ENCODE peak calls at places on chromosomes 2 and 18, in five cellular contexts. W is HepG2, B is SK-N-SH, A is K562, E is GM12878. T is an unnamed sample.

GRCh38 chr2:68831688-68832087 is 39.5 kb downstream of the BMP10 start:
- DNase-seq in W (no peak), E (no peak), A (no peak), B (no peak), T (no peak)

GRCh38 chr18:37628466-37629220 is 63.0 kb upstream of the CELF4 start:
- DNase-seq in E (no peak), B (no peak), W (no peak), A (no peak), T (no peak)

GRCh38 chr2:1618191-1618961 is 125.9 kb downstream of the PXDN start:
- DNase-seq in A (no peak), W (no peak), E (no peak), B (no peak), T (no peak)

GRCh38 chr2:169509230-169509917 is at the start of gene KLHL41:
- DNase-seq in E (no peak), W (no peak), A (no peak), B (no peak), T (peak)

GRCh38 chr2:26976242-26976641 is 5.8 kb downstream of the MAPRE3 start:
- DNase-seq in W (no peak), E (no peak), B (no peak), A (no peak), T (no peak)

GRCh38 chr2:30694286-30695055 is 112.8 kb downstream of the CAPN13 start:
- DNase-seq in A (no peak), W (no peak), B (no peak), E (no peak), T (no peak)

GRCh38 chr18:55105873-55106272 is 146.6 kb upstream of the CCDC68 start:
- DNase-seq in E (no peak), B (no peak), A (no peak), W (no peak), T (no peak)

GRCh38 chr2:98383166-98383565 is 36.9 kb downstream of the CNGA3 start:
- DNase-seq in B (peak), W (no peak), A (no peak), E (no peak), T (no peak)

GRCh38 chr2:223674998-223675609 is 72.9 kb upstream of the SCG2 start:
- DNase-seq in A (peak), B (peak), W (peak), E (no peak), T (peak)

GRCh38 chr18:78889250-78889649 is 90.4 kb upstream of the SALL3 start:
- DNase-seq in A (no peak), E (no peak), B (no peak), W (no peak), T (no peak)

GRCh38 chr2:219468410-219469185 is 30.1 kb upstream of the GMPPA start:
- DNase-seq in W (no peak), A (no peak), E (no peak), B (no peak), T (no peak)

GRCh38 chr2:98504386-98505109 is 59.9 kb downstream of the INPP4A start:
- DNase-seq in E (no peak), W (no peak), A (no peak), B (no peak), T (no peak)

GRCh38 chr2:776038-776437 is 98.8 kb upstream of the TMEM18 start:
- DNase-seq in A (no peak), E (no peak), W (no peak), B (no peak), T (no peak)

GRCh38 chr2:28975671-28976070 is 5.4 kb upstream of the TOGARAM2 start:
- DNase-seq in A (no peak), B (no peak), W (no peak), E (no peak), T (no peak)

GRCh38 chr18:10249270-10249669 is 205.2 kb upstream of the APCDD1 start:
- DNase-seq in E (no peak), B (no peak), A (no peak), W (no peak), T (peak)

GRCh38 chr2:145095641-145096435 is 575.9 kb upstream of the ZEB2 start:
- DNase-seq in A (no peak), E (no peak), W (no peak), B (no peak), T (no peak)

GRCh38 chr2:190837991-190838390 is 42.6 kb upstream of the GLS start:
- DNase-seq in W (no peak), B (no peak), E (no peak), A (no peak), T (no peak)

GRCh38 chr2:232900811-232901701 is 31.0 kb downstream of the SNORC start:
- DNase-seq in W (no peak), A (no peak), E (no peak), B (no peak), T (no peak)

GRCh38 chr18:37483221-37483971 is 82.2 kb downstream of the CELF4 start:
- DNase-seq in W (no peak), B (no peak), E (no peak), A (peak), T (peak)

GRCh38 chr2:241541564-241542277 is 16.8 kb upstream of the BOK start:
- DNase-seq in A (no peak), W (no peak), B (peak), E (no peak), T (no peak)

GRCh38 chr2:67374481-67374880 is 22.7 kb upstream of the ETAA1 start:
- DNase-seq in E (no peak), B (no peak), W (no peak), A (no peak), T (no peak)

GRCh38 chr18:63518178-63519012 is 23.8 kb upstream of the SERPINB12 start:
- DNase-seq in W (peak), A (peak), B (peak), E (peak), T (peak)

GRCh38 chr2:96754317-96754716 is 6.4 kb upstream of the CNNM4 start:
- DNase-seq in W (no peak), E (no peak), A (no peak), B (no peak), T (no peak)

GRCh38 chr18:3664563-3665178 is 214.7 kb downstream of the TGIF1 start:
- DNase-seq in A (peak), W (peak), E (no peak), B (no peak), T (no peak)

GRCh38 chr2:177334940-177335543 is 57.5 kb upstream of the AGPS start:
- DNase-seq in B (peak), W (peak), E (no peak), A (peak), T (peak)

GRCh38 chr2:177332992-177333388 is 59.6 kb upstream of the AGPS start:
- DNase-seq in B (no peak), E (no peak), A (no peak), W (no peak), T (no peak)

GRCh38 chr2:177329035-177329434 is 63.5 kb upstream of the AGPS start:
- DNase-seq in B (no peak), E (no peak), A (no peak), W (no peak), T (no peak)

GRCh38 chr2:177331446-177331997 is 61.1 kb upstream of the AGPS start:
- DNase-seq in E (no peak), B (no peak), A (no peak), W (no peak), T (no peak)

DNA sequence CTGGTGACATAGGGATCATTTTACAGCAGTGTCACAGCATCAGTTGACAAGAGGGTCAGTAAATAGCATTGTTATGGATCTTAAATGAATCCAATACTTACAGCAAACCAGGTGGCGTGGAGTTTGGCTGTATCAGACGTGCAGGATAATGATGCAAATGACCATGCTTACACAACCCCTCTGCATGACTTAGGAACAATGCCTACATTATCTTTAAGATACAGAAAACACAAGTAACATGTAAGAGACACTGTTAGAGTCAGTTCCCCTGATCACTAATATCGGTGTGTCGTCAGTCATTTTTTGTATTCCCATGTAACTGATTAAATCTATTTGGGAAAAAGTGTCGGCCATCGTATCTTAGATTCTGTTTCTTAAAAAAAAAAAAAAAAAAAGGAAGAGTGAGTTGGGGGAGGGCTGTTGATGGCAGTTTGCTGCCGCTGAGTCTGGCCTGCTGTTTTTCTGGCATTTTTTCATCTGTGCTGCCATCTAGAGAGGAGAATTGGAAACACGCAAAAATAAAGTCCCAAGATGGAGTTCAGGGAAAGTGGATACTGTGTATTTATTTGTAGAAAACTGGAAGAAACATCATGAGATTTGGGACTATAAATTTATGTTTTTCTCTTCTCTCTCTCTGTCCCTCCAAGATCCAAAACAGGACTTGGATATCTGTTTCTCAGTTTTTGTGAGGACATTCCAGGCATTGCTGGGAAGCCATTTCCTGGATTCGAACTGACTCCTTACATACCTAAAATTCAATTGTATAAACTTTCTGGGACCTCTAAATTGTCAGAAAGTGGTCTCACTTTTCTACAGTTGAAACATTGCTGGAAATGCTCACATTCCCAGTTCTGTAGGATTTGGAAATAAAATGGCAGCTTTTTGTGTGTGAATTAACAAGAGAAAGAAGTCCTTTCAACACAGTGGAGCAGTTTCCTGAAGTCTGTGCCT is 60.3 kb upstream of the AGPS start:
- DNase-seq in E (peak), B (peak), W (peak), A (peak), T (peak)
- TF ChIP-seq FOXM1 in E (no peak), B (no peak), W (no peak), A (no peak), T (no peak)

GRCh38 chr18:76524477-76524876 is 29.4 kb upstream of the ZNF516 start:
- DNase-seq in E (no peak), B (no peak), W (no peak), A (no peak), T (no peak)
- TF ChIP-seq FOXM1 in E (no peak), B (no peak), W (no peak), A (no peak), T (no peak)

DNA sequence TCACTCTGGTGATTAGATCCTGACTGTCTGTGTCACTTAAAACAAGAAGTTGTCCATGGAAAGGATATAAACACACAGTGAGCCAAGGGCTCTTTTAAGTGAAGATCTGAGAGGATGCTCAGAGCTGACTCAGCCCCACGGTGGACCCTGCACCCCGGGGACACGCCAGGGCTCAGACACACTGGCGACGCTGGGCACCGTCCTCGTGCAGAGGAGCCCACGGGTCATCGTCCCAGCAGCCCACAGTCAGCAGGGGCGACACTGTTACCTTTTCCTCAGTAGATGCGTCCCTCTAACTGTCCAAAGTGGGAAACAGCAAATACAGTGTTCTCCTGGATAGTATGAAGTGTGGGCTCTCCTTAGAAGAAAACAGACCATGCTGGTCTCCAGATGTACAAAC is 225.6 kb downstream of the HDAC4 start:
- DNase-seq in E (no peak), B (no peak), W (no peak), A (no peak), T (no peak)
- TF ChIP-seq FOXM1 in E (no peak), B (no peak), W (no peak), A (no peak), T (no peak)

GRCh38 chr2:120943403-120944034 is 207.9 kb downstream of the GLI2 start:
- DNase-seq in A (no peak), W (no peak), B (no peak), E (no peak), T (no peak)
- TF ChIP-seq FOXM1 in A (no peak), W (no peak), B (no peak), E (no peak), T (no peak)

DNA sequence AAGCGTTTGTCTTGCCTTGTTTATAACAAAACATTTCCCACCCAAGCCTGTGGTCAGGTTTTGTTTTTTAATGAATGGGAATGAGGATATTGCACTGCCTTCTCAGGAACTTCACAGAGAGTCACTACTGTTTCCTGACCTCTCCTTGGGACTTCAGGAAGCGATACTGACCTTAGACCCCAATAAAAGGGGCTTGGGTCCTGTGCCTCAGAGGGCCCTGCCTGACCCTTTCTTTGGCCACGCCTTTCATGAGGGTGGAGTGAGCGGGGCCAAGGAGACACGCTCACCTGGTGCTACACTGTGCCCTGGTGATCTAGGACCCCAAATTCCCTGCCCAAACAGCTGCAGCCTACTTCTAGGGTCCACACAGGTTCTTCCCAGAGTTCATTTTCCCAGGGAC is 92.8 kb upstream of the TGFA start:
- DNase-seq in A (no peak), W (no peak), B (no peak), E (no peak), T (no peak)
- TF ChIP-seq FOXM1 in A (no peak), W (no peak), B (no peak), E (no peak), T (no peak)

T was measured in HEK293T.